ENCODE peak calls at places on chromosomes 12 and 14, in seven cellular contexts. One of them, this sample, is unnamed.

GRCh38 chr12:67239061-67239460 is 30.1 kb upstream of the CAND1 start:
- DNase-seq in adrenal gland: no peak
- DNase-seq in body of pancreas: no peak
- DNase-seq in PC-3: peak
- DNase-seq in CD8-positive, alpha-beta T cell: no peak
- DNase-seq in MM.1S: no peak
- DNase-seq in esophagus squamous epithelium: no peak
- DNase-seq in this sample: no peak

GRCh38 chr12:47808049-47808448 is 11.7 kb downstream of the HDAC7 start:
- DNase-seq in adrenal gland: peak
- DNase-seq in body of pancreas: no peak
- DNase-seq in PC-3: no peak
- DNase-seq in CD8-positive, alpha-beta T cell: peak
- DNase-seq in MM.1S: peak
- DNase-seq in esophagus squamous epithelium: no peak
- DNase-seq in this sample: no peak

GRCh38 chr14:57391609-57392195 is 1.3 kb downstream of the NAA30 start:
- DNase-seq in adrenal gland: no peak
- DNase-seq in body of pancreas: peak
- DNase-seq in PC-3: peak
- DNase-seq in CD8-positive, alpha-beta T cell: no peak
- DNase-seq in MM.1S: no peak
- DNase-seq in esophagus squamous epithelium: no peak
- DNase-seq in this sample: peak

GRCh38 chr14:59356298-59356697 is 108.9 kb downstream of the GPR135 start:
- DNase-seq in adrenal gland: no peak
- DNase-seq in body of pancreas: no peak
- DNase-seq in PC-3: peak
- DNase-seq in CD8-positive, alpha-beta T cell: no peak
- DNase-seq in MM.1S: peak
- DNase-seq in esophagus squamous epithelium: no peak
- DNase-seq in this sample: no peak

GRCh38 chr12:49763006-49763591 is 21.7 kb downstream of the TMBIM6 start:
- DNase-seq in adrenal gland: peak
- DNase-seq in body of pancreas: peak
- DNase-seq in PC-3: peak
- DNase-seq in CD8-positive, alpha-beta T cell: peak
- DNase-seq in MM.1S: peak
- DNase-seq in esophagus squamous epithelium: no peak
- DNase-seq in this sample: peak

GRCh38 chr12:54958048-54958658 is 26.4 kb downstream of the TESPA1 start:
- DNase-seq in adrenal gland: peak
- DNase-seq in body of pancreas: peak
- DNase-seq in PC-3: peak
- DNase-seq in CD8-positive, alpha-beta T cell: peak
- DNase-seq in MM.1S: peak
- DNase-seq in esophagus squamous epithelium: no peak
- DNase-seq in this sample: peak

GRCh38 chr14:91898256-91898843 is 31.0 kb upstream of the TC2N start:
- DNase-seq in adrenal gland: no peak
- DNase-seq in body of pancreas: peak
- DNase-seq in PC-3: no peak
- DNase-seq in CD8-positive, alpha-beta T cell: no peak
- DNase-seq in MM.1S: no peak
- DNase-seq in esophagus squamous epithelium: no peak
- DNase-seq in this sample: no peak

GRCh38 chr12:90978117-90978770 is 23.3 kb upstream of the CCER1 start:
- DNase-seq in adrenal gland: no peak
- DNase-seq in body of pancreas: no peak
- DNase-seq in PC-3: peak
- DNase-seq in CD8-positive, alpha-beta T cell: no peak
- DNase-seq in MM.1S: peak
- DNase-seq in esophagus squamous epithelium: no peak
- DNase-seq in this sample: no peak

GRCh38 chr14:32744811-32745445 is 193.8 kb upstream of the NPAS3 start:
- DNase-seq in adrenal gland: no peak
- DNase-seq in body of pancreas: no peak
- DNase-seq in PC-3: no peak
- DNase-seq in CD8-positive, alpha-beta T cell: no peak
- DNase-seq in MM.1S: no peak
- DNase-seq in esophagus squamous epithelium: no peak
- DNase-seq in this sample: no peak

GRCh38 chr14:66088661-66089060 is 397.5 kb upstream of the CCDC196 start:
- DNase-seq in adrenal gland: no peak
- DNase-seq in body of pancreas: no peak
- DNase-seq in PC-3: no peak
- DNase-seq in CD8-positive, alpha-beta T cell: no peak
- DNase-seq in MM.1S: no peak
- DNase-seq in esophagus squamous epithelium: no peak
- DNase-seq in this sample: no peak

GRCh38 chr12:110039085-110039807 is 9.1 kb downstream of the C12orf76 start:
- DNase-seq in adrenal gland: no peak
- DNase-seq in body of pancreas: peak
- DNase-seq in PC-3: peak
- DNase-seq in CD8-positive, alpha-beta T cell: no peak
- DNase-seq in MM.1S: no peak
- DNase-seq in esophagus squamous epithelium: no peak
- DNase-seq in this sample: no peak

DNA sequence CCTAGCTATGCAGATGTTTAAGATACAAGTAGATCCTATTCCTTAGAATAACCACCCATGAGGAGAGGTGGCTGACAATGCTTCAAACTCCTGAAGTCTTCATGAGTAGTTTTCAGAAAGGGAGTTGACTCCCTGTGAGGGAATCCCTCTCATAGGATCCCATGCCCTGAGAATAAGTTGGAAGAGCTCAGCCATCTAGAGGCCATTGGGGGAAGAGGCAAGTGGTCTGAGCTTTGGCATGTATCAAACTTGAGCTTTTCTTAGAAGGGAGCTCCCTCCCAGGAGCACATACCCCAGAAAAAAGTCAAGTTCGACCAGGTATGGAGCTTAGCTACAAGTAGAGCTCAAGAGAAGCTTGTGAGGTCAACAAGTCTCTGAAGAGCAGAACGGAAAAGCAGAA is 165.7 kb upstream of the RBM19 start:
- DNase-seq in adrenal gland: no peak
- DNase-seq in body of pancreas: no peak
- DNase-seq in PC-3: no peak
- DNase-seq in CD8-positive, alpha-beta T cell: no peak
- DNase-seq in MM.1S: no peak
- DNase-seq in esophagus squamous epithelium: no peak
- DNase-seq in this sample: no peak
- TF ChIP-seq CTCF in adrenal gland: no peak
- TF ChIP-seq CTCF in body of pancreas: no peak
- TF ChIP-seq CTCF in PC-3: peak
- TF ChIP-seq CTCF in CD8-positive, alpha-beta T cell: no peak
- TF ChIP-seq CTCF in MM.1S: no peak
- TF ChIP-seq CTCF in esophagus squamous epithelium: no peak
- TF ChIP-seq CTCF in this sample: no peak

GRCh38 chr12:57547366-57548315 is 649 bp upstream of the DCTN2 start:
- DNase-seq in adrenal gland: no peak
- DNase-seq in body of pancreas: no peak
- DNase-seq in PC-3: no peak
- DNase-seq in CD8-positive, alpha-beta T cell: no peak
- DNase-seq in MM.1S: no peak
- DNase-seq in esophagus squamous epithelium: no peak
- DNase-seq in this sample: no peak
- H3K4me3 ChIP-seq in adrenal gland: no peak
- H3K4me3 ChIP-seq in body of pancreas: no peak
- H3K4me3 ChIP-seq in PC-3: peak
- H3K4me3 ChIP-seq in CD8-positive, alpha-beta T cell: peak
- H3K4me3 ChIP-seq in MM.1S: peak
- H3K4me3 ChIP-seq in esophagus squamous epithelium: no peak
- H3K4me3 ChIP-seq in this sample: peak

GRCh38 chr12:452667-453210 is 7.0 kb upstream of the B4GALNT3 start:
- DNase-seq in adrenal gland: peak
- DNase-seq in body of pancreas: peak
- DNase-seq in PC-3: no peak
- DNase-seq in CD8-positive, alpha-beta T cell: peak
- DNase-seq in MM.1S: peak
- DNase-seq in esophagus squamous epithelium: no peak
- DNase-seq in this sample: peak
- TF ChIP-seq CTCF in adrenal gland: no peak
- TF ChIP-seq CTCF in body of pancreas: no peak
- TF ChIP-seq CTCF in PC-3: no peak
- TF ChIP-seq CTCF in CD8-positive, alpha-beta T cell: no peak
- TF ChIP-seq CTCF in MM.1S: no peak
- TF ChIP-seq CTCF in esophagus squamous epithelium: peak
- TF ChIP-seq CTCF in this sample: no peak

DNA sequence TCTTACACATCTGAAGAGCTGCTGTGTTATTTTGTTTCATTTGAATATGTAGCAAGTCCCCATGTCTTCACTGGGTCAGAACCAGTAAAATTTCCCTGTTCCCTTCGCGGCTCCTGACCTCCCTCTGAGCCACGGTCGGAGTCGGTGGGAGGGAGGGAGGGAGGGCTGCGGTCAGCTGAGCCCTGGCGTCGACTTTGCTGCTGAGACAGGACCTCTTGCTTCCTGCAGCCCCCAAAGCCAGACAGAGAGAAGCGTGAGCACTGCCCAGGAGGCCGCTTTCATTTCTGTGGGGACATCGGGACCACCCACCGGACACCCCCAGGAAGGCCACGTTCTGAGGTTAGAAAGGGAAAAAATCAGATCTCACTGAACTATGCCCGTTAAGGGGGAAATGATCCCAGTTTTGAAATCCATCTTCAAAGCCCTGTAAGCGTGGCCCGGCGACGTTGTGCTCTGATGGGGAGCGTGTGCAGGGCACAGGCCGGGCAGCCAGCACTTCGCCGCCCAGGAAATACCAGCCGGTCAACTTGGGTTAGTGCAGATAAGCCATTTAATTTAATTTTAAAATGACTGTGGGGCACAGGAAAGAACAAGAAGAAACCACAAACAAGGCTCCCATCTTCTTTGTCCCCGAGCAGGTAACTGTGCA is 42.1 kb downstream of the NOC4L start:
- DNase-seq in adrenal gland: no peak
- DNase-seq in body of pancreas: no peak
- DNase-seq in PC-3: no peak
- DNase-seq in CD8-positive, alpha-beta T cell: no peak
- DNase-seq in MM.1S: no peak
- DNase-seq in esophagus squamous epithelium: no peak
- DNase-seq in this sample: no peak
- H3K4me3 ChIP-seq in adrenal gland: no peak
- H3K4me3 ChIP-seq in body of pancreas: no peak
- H3K4me3 ChIP-seq in PC-3: no peak
- H3K4me3 ChIP-seq in CD8-positive, alpha-beta T cell: peak
- H3K4me3 ChIP-seq in MM.1S: peak
- H3K4me3 ChIP-seq in esophagus squamous epithelium: no peak
- H3K4me3 ChIP-seq in this sample: no peak

DNA sequence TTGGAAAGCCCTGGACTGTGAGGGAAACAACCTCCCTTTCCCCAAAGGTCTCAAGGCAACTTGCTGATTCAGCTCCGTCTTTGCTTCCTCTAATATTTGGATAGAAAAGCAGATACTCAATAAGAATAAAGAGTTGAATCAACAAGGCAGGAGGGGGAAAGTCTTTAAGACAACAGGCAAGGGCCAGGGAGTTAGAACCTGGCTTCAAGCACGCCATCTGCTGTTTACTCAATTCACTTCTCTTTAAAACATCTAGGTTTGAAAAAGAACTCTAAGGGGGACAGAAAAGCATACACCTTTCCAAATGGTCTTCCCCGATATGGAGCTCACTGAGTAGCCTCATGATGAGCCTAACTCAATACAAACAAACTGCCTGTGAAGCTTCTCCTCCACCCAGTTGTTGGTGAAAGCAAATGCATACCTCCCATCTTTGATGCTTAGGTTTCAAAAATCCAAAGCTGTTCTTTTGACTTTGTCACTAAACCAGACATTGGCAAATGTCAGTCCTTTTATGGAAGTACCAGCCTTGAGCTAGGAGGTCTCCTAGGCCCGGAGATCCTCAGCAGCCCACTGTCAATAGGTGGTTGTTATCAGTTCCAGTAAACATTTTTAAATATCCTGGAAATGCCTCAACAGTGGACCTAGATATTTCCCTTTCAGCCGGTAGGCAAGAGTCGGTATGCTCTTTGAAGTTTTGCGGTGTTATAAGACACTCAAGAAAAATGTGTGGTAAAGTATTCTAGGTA is 76.2 kb downstream of the SAMD4A start:
- DNase-seq in adrenal gland: no peak
- DNase-seq in body of pancreas: no peak
- DNase-seq in PC-3: peak
- DNase-seq in CD8-positive, alpha-beta T cell: no peak
- DNase-seq in MM.1S: no peak
- DNase-seq in esophagus squamous epithelium: no peak
- DNase-seq in this sample: no peak
- TF ChIP-seq CTCF in adrenal gland: no peak
- TF ChIP-seq CTCF in body of pancreas: peak
- TF ChIP-seq CTCF in PC-3: peak
- TF ChIP-seq CTCF in CD8-positive, alpha-beta T cell: no peak
- TF ChIP-seq CTCF in MM.1S: peak
- TF ChIP-seq CTCF in esophagus squamous epithelium: no peak
- TF ChIP-seq CTCF in this sample: no peak

DNA sequence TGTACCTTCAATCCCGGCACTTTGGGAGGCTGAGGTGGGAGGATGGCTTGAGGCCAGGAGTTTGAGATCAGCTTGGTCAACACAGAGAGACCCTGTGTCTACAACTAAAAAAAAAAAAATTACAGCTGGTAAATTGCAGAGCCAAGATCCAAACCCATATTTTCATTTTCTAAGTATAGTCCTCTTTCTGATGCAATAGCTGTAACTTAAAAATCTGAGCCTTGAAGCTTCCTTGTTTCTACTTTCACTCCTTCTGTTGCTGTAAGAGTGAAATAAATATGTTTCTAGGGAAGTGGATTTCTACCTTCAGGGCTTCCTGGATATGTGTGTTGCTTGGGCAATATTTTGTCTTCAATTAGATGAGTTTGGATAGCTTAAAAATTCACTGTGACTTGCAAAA is 42.0 kb upstream of the PRICKLE1 start:
- DNase-seq in adrenal gland: no peak
- DNase-seq in body of pancreas: no peak
- DNase-seq in PC-3: no peak
- DNase-seq in CD8-positive, alpha-beta T cell: no peak
- DNase-seq in MM.1S: no peak
- DNase-seq in esophagus squamous epithelium: no peak
- DNase-seq in this sample: no peak
- H3K4me3 ChIP-seq in adrenal gland: no peak
- H3K4me3 ChIP-seq in body of pancreas: no peak
- H3K4me3 ChIP-seq in PC-3: no peak
- H3K4me3 ChIP-seq in CD8-positive, alpha-beta T cell: no peak
- H3K4me3 ChIP-seq in MM.1S: no peak
- H3K4me3 ChIP-seq in esophagus squamous epithelium: no peak
- H3K4me3 ChIP-seq in this sample: no peak

This sample was measured in testis.